ENCODE peak calls at places on chromosomes 1 and 21, in eight cellular contexts. One of them, this sample, is unnamed. For H3K4me1, the result is how much of the 10 kb centered on the place peaks cover.

GRCh38 chr1:6041432-6042062 is 4.1 kb upstream of the KCNAB2 start:
- DNase-seq in psoas muscle: peak
- DNase-seq in mucosa of descending colon: peak
- DNase-seq in neural progenitor cell: peak
- DNase-seq in pancreas: no peak
- DNase-seq in IMR-90: no peak
- DNase-seq in upper lobe of right lung: no peak
- DNase-seq in kidney: no peak
- DNase-seq in this sample: peak

GRCh38 chr1:40861227-40862003 is 748 bp downstream of the CITED4 start:
- DNase-seq in pancreas: peak
- DNase-seq in IMR-90: peak
- DNase-seq in psoas muscle: peak
- DNase-seq in mucosa of descending colon: peak
- DNase-seq in upper lobe of right lung: peak
- DNase-seq in kidney: peak
- DNase-seq in neural progenitor cell: peak
- DNase-seq in this sample: peak

GRCh38 chr1:40848530-40849189 is 13.5 kb downstream of the CITED4 start:
- DNase-seq in psoas muscle: peak
- DNase-seq in pancreas: peak
- DNase-seq in neural progenitor cell: peak
- DNase-seq in kidney: no peak
- DNase-seq in mucosa of descending colon: peak
- DNase-seq in IMR-90: peak
- DNase-seq in upper lobe of right lung: peak
- DNase-seq in this sample: peak

GRCh38 chr1:197367631-197368030 is 99.6 kb downstream of the CRB1 start:
- DNase-seq in neural progenitor cell: no peak
- DNase-seq in IMR-90: no peak
- DNase-seq in mucosa of descending colon: no peak
- DNase-seq in pancreas: no peak
- DNase-seq in upper lobe of right lung: no peak
- DNase-seq in psoas muscle: no peak
- DNase-seq in kidney: no peak
- DNase-seq in this sample: no peak

GRCh38 chr1:47608296-47608875 is 170.5 kb downstream of the FOXD2 start:
- DNase-seq in mucosa of descending colon: no peak
- DNase-seq in neural progenitor cell: no peak
- DNase-seq in pancreas: no peak
- DNase-seq in upper lobe of right lung: no peak
- DNase-seq in kidney: no peak
- DNase-seq in IMR-90: no peak
- DNase-seq in psoas muscle: no peak
- DNase-seq in this sample: no peak

GRCh38 chr1:156910309-156910782 is 10.1 kb upstream of the LRRC71 start:
- DNase-seq in neural progenitor cell: peak
- DNase-seq in pancreas: no peak
- DNase-seq in kidney: peak
- DNase-seq in IMR-90: no peak
- DNase-seq in upper lobe of right lung: no peak
- DNase-seq in mucosa of descending colon: peak
- DNase-seq in psoas muscle: no peak
- DNase-seq in this sample: peak

GRCh38 chr1:197321821-197322220 is 53.8 kb downstream of the CRB1 start:
- DNase-seq in pancreas: no peak
- DNase-seq in kidney: no peak
- DNase-seq in psoas muscle: no peak
- DNase-seq in neural progenitor cell: no peak
- DNase-seq in mucosa of descending colon: no peak
- DNase-seq in IMR-90: no peak
- DNase-seq in upper lobe of right lung: no peak
- DNase-seq in this sample: no peak

GRCh38 chr1:34980715-34981114 is 4.4 kb downstream of the TMEM35B start:
- DNase-seq in kidney: no peak
- DNase-seq in psoas muscle: no peak
- DNase-seq in pancreas: no peak
- DNase-seq in neural progenitor cell: no peak
- DNase-seq in IMR-90: no peak
- DNase-seq in mucosa of descending colon: no peak
- DNase-seq in upper lobe of right lung: no peak
- DNase-seq in this sample: no peak

GRCh38 chr1:27517907-27518718 is 28.1 kb upstream of the WASF2 start:
- DNase-seq in neural progenitor cell: no peak
- DNase-seq in psoas muscle: no peak
- DNase-seq in upper lobe of right lung: no peak
- DNase-seq in mucosa of descending colon: peak
- DNase-seq in kidney: no peak
- DNase-seq in IMR-90: no peak
- DNase-seq in pancreas: no peak
- DNase-seq in this sample: no peak

GRCh38 chr1:108154323-108154722 is 45.8 kb downstream of the SLC25A24 start:
- DNase-seq in upper lobe of right lung: no peak
- DNase-seq in psoas muscle: no peak
- DNase-seq in kidney: no peak
- DNase-seq in IMR-90: peak
- DNase-seq in neural progenitor cell: no peak
- DNase-seq in mucosa of descending colon: no peak
- DNase-seq in pancreas: no peak
- DNase-seq in this sample: no peak

GRCh38 chr1:77313491-77313890 is 31.7 kb downstream of the AK5 start:
- DNase-seq in mucosa of descending colon: no peak
- DNase-seq in IMR-90: peak
- DNase-seq in pancreas: no peak
- DNase-seq in neural progenitor cell: peak
- DNase-seq in psoas muscle: no peak
- DNase-seq in upper lobe of right lung: no peak
- DNase-seq in kidney: no peak
- DNase-seq in this sample: no peak

GRCh38 chr1:52674497-52675384 is 23.4 kb downstream of the COA7 start:
- DNase-seq in pancreas: no peak
- DNase-seq in IMR-90: peak
- DNase-seq in kidney: no peak
- DNase-seq in upper lobe of right lung: no peak
- DNase-seq in neural progenitor cell: no peak
- DNase-seq in psoas muscle: no peak
- DNase-seq in mucosa of descending colon: no peak
- DNase-seq in this sample: no peak

GRCh38 chr1:25523512-25523911 is 19.9 kb upstream of the LDLRAP1 start:
- DNase-seq in pancreas: no peak
- DNase-seq in neural progenitor cell: peak
- DNase-seq in mucosa of descending colon: peak
- DNase-seq in upper lobe of right lung: no peak
- DNase-seq in psoas muscle: no peak
- DNase-seq in IMR-90: peak
- DNase-seq in kidney: no peak
- DNase-seq in this sample: no peak

GRCh38 chr21:15728046-15728445 is 1.7 kb upstream of the USP25 start:
- DNase-seq in kidney: no peak
- DNase-seq in neural progenitor cell: no peak
- DNase-seq in IMR-90: no peak
- DNase-seq in upper lobe of right lung: no peak
- DNase-seq in mucosa of descending colon: no peak
- DNase-seq in psoas muscle: no peak
- DNase-seq in pancreas: no peak
- DNase-seq in this sample: no peak

GRCh38 chr1:226223786-226224244 is 351 bp downstream of the MIXL1 start:
- DNase-seq in psoas muscle: no peak
- DNase-seq in upper lobe of right lung: peak
- DNase-seq in mucosa of descending colon: peak
- DNase-seq in pancreas: no peak
- DNase-seq in neural progenitor cell: peak
- DNase-seq in IMR-90: no peak
- DNase-seq in kidney: peak
- DNase-seq in this sample: no peak

GRCh38 chr21:14454642-14455009 is 71.7 kb upstream of the HSPA13 start:
- DNase-seq in psoas muscle: no peak
- DNase-seq in pancreas: no peak
- DNase-seq in mucosa of descending colon: no peak
- DNase-seq in upper lobe of right lung: no peak
- DNase-seq in neural progenitor cell: no peak
- DNase-seq in IMR-90: no peak
- DNase-seq in kidney: no peak
- DNase-seq in this sample: no peak

GRCh38 chr1:228288536-228289238 is 80.8 kb downstream of the OBSCN start:
- DNase-seq in psoas muscle: peak
- DNase-seq in kidney: peak
- DNase-seq in pancreas: no peak
- DNase-seq in neural progenitor cell: no peak
- DNase-seq in mucosa of descending colon: peak
- DNase-seq in IMR-90: no peak
- DNase-seq in upper lobe of right lung: peak
- DNase-seq in this sample: peak

GRCh38 chr1:109266965-109267364 is 16.0 kb downstream of the PSRC1 start:
- DNase-seq in neural progenitor cell: no peak
- DNase-seq in kidney: peak
- DNase-seq in pancreas: no peak
- DNase-seq in mucosa of descending colon: no peak
- DNase-seq in psoas muscle: no peak
- DNase-seq in IMR-90: peak
- DNase-seq in upper lobe of right lung: no peak
- DNase-seq in this sample: no peak

GRCh38 chr1:168199056-168199455 is 20.3 kb downstream of the TIPRL start:
- DNase-seq in psoas muscle: no peak
- DNase-seq in kidney: no peak
- DNase-seq in pancreas: no peak
- DNase-seq in upper lobe of right lung: no peak
- DNase-seq in mucosa of descending colon: no peak
- DNase-seq in neural progenitor cell: no peak
- DNase-seq in IMR-90: no peak
- DNase-seq in this sample: no peak
- TF ChIP-seq CTCF in psoas muscle: no peak
- TF ChIP-seq CTCF in kidney: no peak
- TF ChIP-seq CTCF in pancreas: no peak
- TF ChIP-seq CTCF in upper lobe of right lung: no peak
- TF ChIP-seq CTCF in mucosa of descending colon: no peak
- TF ChIP-seq CTCF in neural progenitor cell: no peak
- TF ChIP-seq CTCF in IMR-90: no peak
- TF ChIP-seq CTCF in this sample: no peak

GRCh38 chr1:54795100-54795665 is 5.9 kb downstream of the TTC22 start:
- DNase-seq in neural progenitor cell: no peak
- DNase-seq in mucosa of descending colon: no peak
- DNase-seq in upper lobe of right lung: no peak
- DNase-seq in kidney: no peak
- DNase-seq in IMR-90: no peak
- DNase-seq in psoas muscle: no peak
- DNase-seq in pancreas: no peak
- DNase-seq in this sample: no peak
- H3K4me1 ChIP-seq in neural progenitor cell: under half
- H3K4me1 ChIP-seq in mucosa of descending colon: half or more
- H3K4me1 ChIP-seq in upper lobe of right lung: under half
- H3K4me1 ChIP-seq in kidney: under half
- H3K4me1 ChIP-seq in IMR-90: under half
- H3K4me1 ChIP-seq in psoas muscle: under half
- H3K4me1 ChIP-seq in pancreas: under half
- H3K4me1 ChIP-seq in this sample: under half

DNA sequence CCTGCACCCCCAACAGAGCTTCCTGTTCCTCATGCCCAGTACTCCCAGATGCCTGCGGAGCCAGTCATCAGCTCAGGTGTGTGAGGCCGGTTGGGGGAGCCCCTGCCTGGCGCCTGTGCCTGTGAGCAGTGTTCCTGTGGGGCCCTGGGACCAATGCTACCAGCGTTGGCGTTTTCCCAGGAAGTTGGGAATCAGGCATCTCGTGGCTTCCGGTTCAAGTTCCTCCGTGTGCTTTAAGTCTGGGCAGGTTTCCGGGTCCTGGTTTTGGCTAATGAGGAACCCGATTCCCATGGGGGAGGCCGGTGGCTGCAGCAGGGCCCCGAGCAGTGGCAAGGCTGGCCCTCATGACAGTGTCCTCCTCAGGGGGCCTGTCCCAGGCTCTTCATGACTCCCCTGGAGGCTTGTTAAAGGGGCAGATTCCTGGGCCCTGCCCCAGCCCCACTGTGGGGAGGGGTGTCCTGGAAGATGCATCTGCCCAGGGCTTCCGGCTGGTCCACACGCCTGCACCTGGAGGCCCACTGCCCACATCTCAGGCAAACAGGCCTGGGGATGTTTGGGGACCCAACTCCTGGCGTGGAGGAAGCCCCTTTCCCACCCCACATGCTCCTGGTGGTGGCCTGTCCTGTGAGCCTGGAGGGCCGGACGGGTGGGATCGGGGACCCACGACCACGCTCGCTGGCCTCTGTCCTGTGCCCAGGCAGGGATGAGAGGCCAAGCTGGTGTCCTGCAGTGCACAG is 26.2 kb downstream of the TP73 start:
- DNase-seq in neural progenitor cell: no peak
- DNase-seq in mucosa of descending colon: no peak
- DNase-seq in upper lobe of right lung: no peak
- DNase-seq in pancreas: no peak
- DNase-seq in psoas muscle: peak
- DNase-seq in IMR-90: no peak
- DNase-seq in kidney: peak
- DNase-seq in this sample: no peak
- TF ChIP-seq CTCF in neural progenitor cell: no peak
- TF ChIP-seq CTCF in mucosa of descending colon: no peak
- TF ChIP-seq CTCF in upper lobe of right lung: no peak
- TF ChIP-seq CTCF in pancreas: no peak
- TF ChIP-seq CTCF in psoas muscle: no peak
- TF ChIP-seq CTCF in IMR-90: no peak
- TF ChIP-seq CTCF in kidney: no peak
- TF ChIP-seq CTCF in this sample: no peak

GRCh38 chr1:172394811-172395210 is 25.7 kb upstream of the C1orf105 start:
- DNase-seq in upper lobe of right lung: no peak
- DNase-seq in pancreas: no peak
- DNase-seq in IMR-90: peak
- DNase-seq in neural progenitor cell: no peak
- DNase-seq in psoas muscle: no peak
- DNase-seq in mucosa of descending colon: no peak
- DNase-seq in kidney: no peak
- DNase-seq in this sample: no peak

GRCh38 chr1:172391972-172392371 is 28.5 kb upstream of the C1orf105 start:
- DNase-seq in IMR-90: no peak
- DNase-seq in kidney: no peak
- DNase-seq in upper lobe of right lung: no peak
- DNase-seq in neural progenitor cell: no peak
- DNase-seq in mucosa of descending colon: no peak
- DNase-seq in psoas muscle: no peak
- DNase-seq in pancreas: no peak
- DNase-seq in this sample: no peak

GRCh38 chr1:172394167-172394751 is 26.2 kb upstream of the C1orf105 start:
- DNase-seq in pancreas: no peak
- DNase-seq in psoas muscle: no peak
- DNase-seq in neural progenitor cell: no peak
- DNase-seq in upper lobe of right lung: no peak
- DNase-seq in kidney: no peak
- DNase-seq in IMR-90: peak
- DNase-seq in mucosa of descending colon: peak
- DNase-seq in this sample: no peak

GRCh38 chr1:172390620-172391491 is 29.6 kb upstream of the C1orf105 start:
- DNase-seq in pancreas: peak
- DNase-seq in upper lobe of right lung: no peak
- DNase-seq in IMR-90: no peak
- DNase-seq in kidney: peak
- DNase-seq in psoas muscle: no peak
- DNase-seq in mucosa of descending colon: peak
- DNase-seq in neural progenitor cell: peak
- DNase-seq in this sample: no peak

DNA sequence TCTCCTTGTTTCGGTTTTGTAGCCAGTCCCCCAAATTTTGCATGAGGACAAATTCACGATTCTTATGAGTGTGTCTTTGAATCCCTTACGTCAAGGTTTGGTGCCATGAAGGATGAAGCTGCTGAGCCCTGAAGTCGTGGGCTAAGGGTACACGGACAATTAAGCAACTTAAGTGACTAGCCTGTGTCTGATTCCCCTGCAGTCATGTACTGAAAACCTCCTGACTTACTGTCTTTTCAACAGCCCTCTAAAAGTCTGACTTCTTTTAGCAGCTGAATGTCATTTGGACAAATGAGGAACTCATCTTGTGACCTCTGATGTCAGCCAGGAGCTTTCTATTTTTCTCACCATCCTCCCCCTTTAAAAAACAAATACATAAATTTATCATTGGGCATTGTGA is 27.1 kb upstream of the C1orf105 start:
- DNase-seq in kidney: no peak
- DNase-seq in neural progenitor cell: no peak
- DNase-seq in IMR-90: no peak
- DNase-seq in upper lobe of right lung: no peak
- DNase-seq in psoas muscle: no peak
- DNase-seq in pancreas: no peak
- DNase-seq in mucosa of descending colon: no peak
- DNase-seq in this sample: no peak
- H3K4me1 ChIP-seq in kidney: under half
- H3K4me1 ChIP-seq in neural progenitor cell: under half
- H3K4me1 ChIP-seq in IMR-90: under half
- H3K4me1 ChIP-seq in upper lobe of right lung: under half
- H3K4me1 ChIP-seq in psoas muscle: under half
- H3K4me1 ChIP-seq in pancreas: under half
- H3K4me1 ChIP-seq in mucosa of descending colon: under half
- H3K4me1 ChIP-seq in this sample: under half